ENCODE peak calls at places on chromosomes 6 and 20, in eight cellular contexts. W is stimulated activated CD4-positive, alpha-beta T cell treated with anti-CD3 and anti-CD28 coated beads, Interleukin-15, amount 100 ng/mL, for 1 hour; Q is cardiac fibroblast; D is memory B cell; H is GM23248; P is cardiac muscle cell; B is activated T-helper 1 cell treated with Interleukin-2 at 50 U/mL for 16 hours; N is glutamatergic neuron. E is an unnamed sample.
A peak's percentile ranks its signal among the peaks of the same experiment; 100 is the strongest.

GRCh38 chr6:42230320-42231034 is 12.8 kb upstream of the MRPS10 start:
- DNase-seq in P (no peak), B (no peak), H (peak; percentile 32), W (no peak), N (no peak), Q (peak; percentile 30), D (no peak), E (no peak)

GRCh38 chr20:44115762-44116644 is 71.0 kb downstream of the JPH2 start:
- DNase-seq in W (no peak), N (no peak), P (no peak), Q (no peak), D (no peak), B (no peak), H (no peak), E (no peak)

GRCh38 chr20:5652626-5653573 is 97.3 kb upstream of the SHLD1 start:
- DNase-seq in N (no peak), B (no peak), D (no peak), W (no peak), P (no peak), Q (peak; percentile 88), H (peak; percentile 91), E (no peak)

GRCh38 chr6:86203044-86203443 is 560.4 kb upstream of the SYNCRIP start:
- DNase-seq in W (no peak), D (no peak), P (no peak), B (no peak), Q (no peak), N (no peak), H (no peak), E (no peak)

GRCh38 chr6:71309666-71310065 is 21.1 kb downstream of the OGFRL1 start:
- DNase-seq in P (no peak), D (no peak), W (no peak), B (no peak), Q (no peak), H (peak; percentile 35), N (no peak), E (no peak)

GRCh38 chr6:43669922-43670622 is 17.5 kb downstream of the MRPS18A start:
- DNase-seq in Q (no peak), P (peak; percentile 60), B (no peak), N (no peak), W (no peak), D (no peak), H (no peak), E (no peak)

GRCh38 chr6:27669278-27669797 is 196.4 kb upstream of the ZNF184 start:
- DNase-seq in B (no peak), Q (no peak), H (peak; percentile 53), P (peak; percentile 27), D (no peak), N (no peak), W (no peak), E (no peak)

GRCh38 chr6:5063617-5064016 is 21.5 kb upstream of the PPP1R3G start:
- DNase-seq in H (no peak), P (no peak), N (no peak), B (no peak), W (no peak), Q (no peak), D (no peak), E (no peak)

GRCh38 chr6:113178349-113178748 is 678.8 kb upstream of the MARCKS start:
- DNase-seq in B (no peak), H (peak; percentile 46), D (no peak), P (no peak), N (no peak), Q (peak; percentile 36), W (no peak), E (no peak)

GRCh38 chr6:112085666-112086065 is 1.6 kb downstream of the TUBE1 start:
- DNase-seq in W (no peak), P (no peak), Q (no peak), B (no peak), N (no peak), D (no peak), H (no peak), E (no peak)

GRCh38 chr6:149320745-149321240 is 3.3 kb downstream of the TAB2 start:
- DNase-seq in H (peak; percentile 44), N (no peak), D (no peak), Q (peak; percentile 28), P (no peak), B (no peak), W (no peak), E (no peak)

GRCh38 chr20:58985656-58986055 is 4.6 kb downstream of the NELFCD start:
- DNase-seq in D (no peak), B (no peak), P (no peak), Q (no peak), N (no peak), H (peak; percentile 65), W (no peak), E (no peak)

GRCh38 chr6:154615483-154616025 is 105.1 kb upstream of the CNKSR3 start:
- DNase-seq in W (no peak), H (peak; percentile 77), N (no peak), P (peak; percentile 31), D (no peak), B (no peak), Q (peak; percentile 64), E (no peak)

GRCh38 chr20:42530855-42531674 is 658.6 kb downstream of the PTPRT start:
- DNase-seq in D (no peak), Q (peak; percentile 6), B (no peak), N (no peak), H (peak; percentile 31), P (peak; percentile 36), W (no peak), E (no peak)

GRCh38 chr6:16157909-16158308 is 29.0 kb downstream of the MYLIP start:
- DNase-seq in N (no peak), W (no peak), D (no peak), Q (no peak), B (no peak), H (no peak), P (peak; percentile 83), E (no peak)

GRCh38 chr6:139325003-139325600 is 33.3 kb upstream of the TXLNB start:
- DNase-seq in P (no peak), Q (no peak), D (no peak), W (no peak), B (no peak), N (no peak), H (no peak), E (no peak)

GRCh38 chr6:138539882-138540281 is 40.6 kb upstream of the NHSL1 start:
- DNase-seq in D (no peak), H (no peak), B (no peak), N (no peak), P (no peak), W (no peak), Q (no peak), E (no peak)

GRCh38 chr20:25739615-25740320 is 43.1 kb upstream of the ZNF337 start:
- DNase-seq in W (no peak), Q (peak; percentile 33), P (no peak), H (no peak), D (no peak), N (no peak), B (no peak), E (no peak)

GRCh38 chr6:97703661-97704060 is 420.6 kb upstream of the MMS22L start:
- DNase-seq in P (no peak), D (no peak), Q (no peak), H (no peak), B (no peak), N (no peak), W (no peak), E (no peak)

GRCh38 chr6:63904844-63905243 is 269.2 kb downstream of the PHF3 start:
- DNase-seq in H (peak; percentile 85), P (no peak), N (no peak), W (no peak), D (no peak), Q (peak; percentile 90), B (no peak), E (no peak)

GRCh38 chr6:17064975-17065374 is 36.9 kb upstream of the STMND1 start:
- DNase-seq in Q (peak; percentile 4), B (no peak), N (no peak), D (no peak), P (no peak), W (no peak), H (no peak), E (no peak)

GRCh38 chr6:143221723-143222122 is 161.0 kb downstream of the AIG1 start:
- DNase-seq in W (no peak), Q (no peak), B (no peak), P (peak; percentile 45), N (no peak), H (no peak), D (no peak), E (no peak)

GRCh38 chr20:47481330-47482216 is 20.1 kb upstream of the NCOA3 start:
- DNase-seq in N (no peak), D (no peak), H (no peak), P (no peak), B (no peak), W (no peak), Q (no peak), E (no peak)

GRCh38 chr6:37451411-37452273 is 18.6 kb downstream of the CMTR1 start:
- DNase-seq in N (no peak), B (no peak), D (no peak), H (peak; percentile 49), P (no peak), W (no peak), Q (no peak), E (no peak)

GRCh38 chr6:169700296-169700695 is 1.5 kb downstream of the WDR27 start:
- DNase-seq in Q (no peak), B (no peak), H (peak; percentile 43), D (no peak), W (no peak), N (no peak), P (peak; percentile 18), E (no peak)

GRCh38 chr20:54479138-54479906 is 3.9 kb downstream of the DOK5 start:
- DNase-seq in D (no peak), W (no peak), P (peak; percentile 10), Q (no peak), N (no peak), B (no peak), H (peak; percentile 26), E (no peak)

GRCh38 chr6:25504661-25505060 is 147.4 kb upstream of the SCGN start:
- DNase-seq in W (no peak), D (no peak), N (no peak), P (no peak), Q (peak; percentile 64), B (no peak), H (peak; percentile 87), E (no peak)

GRCh38 chr20:5557123-5557522 is 193.1 kb upstream of the SHLD1 start:
- DNase-seq in P (peak; percentile 54), Q (peak; percentile 61), D (peak; percentile 25), N (peak; percentile 58), W (no peak), B (peak; percentile 8), H (peak; percentile 63), E (peak; percentile 53)

GRCh38 chr6:45569210-45569945 is 191.6 kb upstream of the SUPT3H start:
- DNase-seq in W (no peak), B (no peak), N (no peak), D (no peak), P (no peak), Q (no peak), H (peak; percentile 32), E (no peak)

GRCh38 chr6:90701146-90701781 is 114.4 kb upstream of the MAP3K7 start:
- DNase-seq in N (no peak), W (no peak), Q (no peak), P (no peak), H (no peak), D (peak; percentile 14), B (no peak), E (peak; percentile 31)

GRCh38 chr20:22962567-22963439 is 72.3 kb upstream of the SSTR4 start:
- DNase-seq in N (no peak), Q (peak; percentile 34), D (no peak), P (no peak), H (no peak), B (no peak), W (no peak), E (no peak)

GRCh38 chr6:147950623-147950987 is 392.0 kb upstream of the SASH1 start:
- DNase-seq in Q (peak; percentile 27), D (no peak), N (no peak), W (no peak), H (no peak), P (no peak), B (no peak), E (no peak)